ENCODE peak calls at places on chromosome 2, in six cellular contexts. One of them, this sample, is unnamed.

GRCh38 chr2:189293164-189293563 is 113.6 kb upstream of the COL5A2 start:
- DNase-seq in fibroblast of villous mesenchyme: peak; percentile 88
- DNase-seq in NCI-H1694 treated with DMSO at 0.1 percent for 48 hours: no peak
- DNase-seq in prostate gland: no peak
- DNase-seq in nephron progenitor cell: no peak
- DNase-seq in AG04449: peak; percentile 70
- DNase-seq in this sample: no peak

GRCh38 chr2:223043164-223043941 is 8.6 kb upstream of the KCNE4 start:
- DNase-seq in prostate gland: no peak
- DNase-seq in fibroblast of villous mesenchyme: no peak
- DNase-seq in nephron progenitor cell: no peak
- DNase-seq in NCI-H1694 treated with DMSO at 0.1 percent for 48 hours: no peak
- DNase-seq in AG04449: no peak
- DNase-seq in this sample: no peak

GRCh38 chr2:104312684-104313083 is 541.2 kb upstream of the POU3F3 start:
- DNase-seq in NCI-H1694 treated with DMSO at 0.1 percent for 48 hours: no peak
- DNase-seq in AG04449: no peak
- DNase-seq in nephron progenitor cell: peak; percentile 30
- DNase-seq in prostate gland: no peak
- DNase-seq in fibroblast of villous mesenchyme: no peak
- DNase-seq in this sample: no peak

GRCh38 chr2:66445076-66445724 is 10.3 kb downstream of the MEIS1 start:
- DNase-seq in prostate gland: no peak
- DNase-seq in nephron progenitor cell: peak; percentile 63
- DNase-seq in NCI-H1694 treated with DMSO at 0.1 percent for 48 hours: no peak
- DNase-seq in fibroblast of villous mesenchyme: peak; percentile 73
- DNase-seq in AG04449: no peak
- DNase-seq in this sample: no peak

GRCh38 chr2:199485732-199486335 is 28.1 kb upstream of the SATB2 start:
- DNase-seq in AG04449: no peak
- DNase-seq in NCI-H1694 treated with DMSO at 0.1 percent for 48 hours: peak; percentile 44
- DNase-seq in prostate gland: peak; percentile 42
- DNase-seq in fibroblast of villous mesenchyme: peak; percentile 47
- DNase-seq in nephron progenitor cell: peak; percentile 75
- DNase-seq in this sample: no peak

GRCh38 chr2:1971124-1971523 is 226.8 kb upstream of the PXDN start:
- DNase-seq in fibroblast of villous mesenchyme: no peak
- DNase-seq in prostate gland: no peak
- DNase-seq in AG04449: no peak
- DNase-seq in NCI-H1694 treated with DMSO at 0.1 percent for 48 hours: no peak
- DNase-seq in nephron progenitor cell: no peak
- DNase-seq in this sample: no peak

GRCh38 chr2:170923799-170924198 is 5.3 kb upstream of the GORASP2 start:
- DNase-seq in AG04449: no peak
- DNase-seq in prostate gland: no peak
- DNase-seq in NCI-H1694 treated with DMSO at 0.1 percent for 48 hours: no peak
- DNase-seq in fibroblast of villous mesenchyme: no peak
- DNase-seq in nephron progenitor cell: no peak
- DNase-seq in this sample: no peak

GRCh38 chr2:67888351-67889005 is 174.3 kb downstream of the C1D start:
- DNase-seq in fibroblast of villous mesenchyme: no peak
- DNase-seq in nephron progenitor cell: no peak
- DNase-seq in AG04449: no peak
- DNase-seq in prostate gland: no peak
- DNase-seq in NCI-H1694 treated with DMSO at 0.1 percent for 48 hours: no peak
- DNase-seq in this sample: no peak

GRCh38 chr2:140164449-140164848 is 1384.3 kb upstream of the NXPH2 start:
- DNase-seq in AG04449: no peak
- DNase-seq in prostate gland: no peak
- DNase-seq in fibroblast of villous mesenchyme: no peak
- DNase-seq in nephron progenitor cell: no peak
- DNase-seq in NCI-H1694 treated with DMSO at 0.1 percent for 48 hours: no peak
- DNase-seq in this sample: no peak

GRCh38 chr2:196563876-196564275 is 75.6 kb upstream of the CCDC150 start:
- DNase-seq in fibroblast of villous mesenchyme: no peak
- DNase-seq in AG04449: no peak
- DNase-seq in prostate gland: no peak
- DNase-seq in NCI-H1694 treated with DMSO at 0.1 percent for 48 hours: no peak
- DNase-seq in nephron progenitor cell: no peak
- DNase-seq in this sample: no peak

GRCh38 chr2:21289994-21290393 is 166.2 kb downstream of the TDRD15 start:
- DNase-seq in NCI-H1694 treated with DMSO at 0.1 percent for 48 hours: no peak
- DNase-seq in prostate gland: no peak
- DNase-seq in nephron progenitor cell: no peak
- DNase-seq in fibroblast of villous mesenchyme: no peak
- DNase-seq in AG04449: no peak
- DNase-seq in this sample: no peak